ENCODE peak calls at places on chromosomes 6 and 20, in four cellular contexts. One of them, this sample, is unnamed.

GRCh38 chr6:112416885-112417284 is 69.8 kb downstream of the RFPL4B start:
- DNase-seq in NCI-H2107: no peak
- DNase-seq in T-helper 2 cell: no peak
- DNase-seq in activated T-helper 9 cell treated with anti-CD3 and anti-CD28 coated beads, Interleukin-2, amount 50 U/mL, for 16 hours: no peak
- DNase-seq in this sample: no peak

GRCh38 chr6:130136803-130137202 is 85.9 kb downstream of the SAMD3 start:
- DNase-seq in activated T-helper 9 cell treated with anti-CD3 and anti-CD28 coated beads, Interleukin-2, amount 50 U/mL, for 16 hours: no peak
- DNase-seq in T-helper 2 cell: no peak
- DNase-seq in NCI-H2107: no peak
- DNase-seq in this sample: no peak

GRCh38 chr20:63591147-63591533 is 17.1 kb upstream of the HELZ2 start:
- DNase-seq in T-helper 2 cell: no peak
- DNase-seq in NCI-H2107: no peak
- DNase-seq in activated T-helper 9 cell treated with anti-CD3 and anti-CD28 coated beads, Interleukin-2, amount 50 U/mL, for 16 hours: no peak
- DNase-seq in this sample: no peak

GRCh38 chr6:2181567-2181966 is 63.8 kb downstream of the GMDS start:
- DNase-seq in NCI-H2107: no peak
- DNase-seq in T-helper 2 cell: no peak
- DNase-seq in activated T-helper 9 cell treated with anti-CD3 and anti-CD28 coated beads, Interleukin-2, amount 50 U/mL, for 16 hours: no peak
- DNase-seq in this sample: no peak

GRCh38 chr6:132188865-132189264 is 212.4 kb downstream of the MOXD1 start:
- DNase-seq in NCI-H2107: no peak
- DNase-seq in activated T-helper 9 cell treated with anti-CD3 and anti-CD28 coated beads, Interleukin-2, amount 50 U/mL, for 16 hours: no peak
- DNase-seq in T-helper 2 cell: no peak
- DNase-seq in this sample: no peak

GRCh38 chr20:50587291-50587961 is 77.2 kb downstream of the PTPN1 start:
- DNase-seq in activated T-helper 9 cell treated with anti-CD3 and anti-CD28 coated beads, Interleukin-2, amount 50 U/mL, for 16 hours: no peak
- DNase-seq in T-helper 2 cell: no peak
- DNase-seq in NCI-H2107: peak; percentile 50
- DNase-seq in this sample: no peak

GRCh38 chr6:44474643-44475042 is 87.1 kb downstream of the CDC5L start:
- DNase-seq in NCI-H2107: no peak
- DNase-seq in activated T-helper 9 cell treated with anti-CD3 and anti-CD28 coated beads, Interleukin-2, amount 50 U/mL, for 16 hours: no peak
- DNase-seq in T-helper 2 cell: no peak
- DNase-seq in this sample: no peak

GRCh38 chr6:6915813-6916547 is 191.8 kb upstream of the RREB1 start:
- DNase-seq in T-helper 2 cell: no peak
- DNase-seq in activated T-helper 9 cell treated with anti-CD3 and anti-CD28 coated beads, Interleukin-2, amount 50 U/mL, for 16 hours: no peak
- DNase-seq in NCI-H2107: no peak
- DNase-seq in this sample: no peak

GRCh38 chr20:5844063-5844681 is 94.0 kb downstream of the SHLD1 start:
- DNase-seq in NCI-H2107: peak; percentile 32
- DNase-seq in T-helper 2 cell: no peak
- DNase-seq in activated T-helper 9 cell treated with anti-CD3 and anti-CD28 coated beads, Interleukin-2, amount 50 U/mL, for 16 hours: peak; percentile 46
- DNase-seq in this sample: peak; percentile 64